ENCODE peak calls at places on chromosomes 3 and 15, in five cellular contexts. One of them, this sample, is unnamed. For H3K79me2, the result is how much of the 10 kb centered on the place peaks cover.

GRCh38 chr15:90710436-90710835 is 6.7 kb upstream of the BLM start:
- DNase-seq in H9: peak
- DNase-seq in GM23248: peak
- DNase-seq in SK-N-SH: peak
- DNase-seq in GM23338: peak
- DNase-seq in this sample: no peak

GRCh38 chr3:184336484-184337230 is 743 bp upstream of the FAM131A start:
- DNase-seq in H9: no peak
- DNase-seq in SK-N-SH: peak
- DNase-seq in GM23248: peak
- DNase-seq in GM23338: peak
- DNase-seq in this sample: no peak

GRCh38 chr15:68844856-68845550 is 24.3 kb upstream of the ANP32A start:
- DNase-seq in H9: no peak
- DNase-seq in SK-N-SH: no peak
- DNase-seq in GM23338: no peak
- DNase-seq in GM23248: no peak
- DNase-seq in this sample: no peak

GRCh38 chr3:183837894-183838293 is 12.5 kb upstream of the MAP6D1 start:
- DNase-seq in SK-N-SH: no peak
- DNase-seq in GM23338: no peak
- DNase-seq in H9: no peak
- DNase-seq in GM23248: no peak
- DNase-seq in this sample: no peak

GRCh38 chr15:41585140-41586047 is 26.4 kb downstream of the TYRO3 start:
- DNase-seq in H9: peak
- DNase-seq in GM23248: peak
- DNase-seq in GM23338: peak
- DNase-seq in SK-N-SH: peak
- DNase-seq in this sample: no peak

GRCh38 chr3:46368569-46368968 is 2.2 kb upstream of the CCR5 start:
- DNase-seq in GM23338: peak
- DNase-seq in GM23248: no peak
- DNase-seq in H9: peak
- DNase-seq in SK-N-SH: peak
- DNase-seq in this sample: peak

GRCh38 chr3:190486201-190486865 is 27.6 kb upstream of the IL1RAP start:
- DNase-seq in GM23248: no peak
- DNase-seq in SK-N-SH: no peak
- DNase-seq in H9: no peak
- DNase-seq in GM23338: peak
- DNase-seq in this sample: peak

GRCh38 chr15:67873777-67874176 is 33.9 kb upstream of the RNU6-1 start:
- DNase-seq in H9: no peak
- DNase-seq in GM23338: no peak
- DNase-seq in GM23248: no peak
- DNase-seq in SK-N-SH: no peak
- DNase-seq in this sample: no peak

GRCh38 chr15:31359722-31360111 is 33.1 kb downstream of the KLF13 start:
- DNase-seq in GM23248: no peak
- DNase-seq in SK-N-SH: peak
- DNase-seq in H9: no peak
- DNase-seq in GM23338: no peak
- DNase-seq in this sample: peak

GRCh38 chr3:134395103-134395502 is 20.9 kb upstream of the AMOTL2 start:
- DNase-seq in GM23248: no peak
- DNase-seq in H9: no peak
- DNase-seq in GM23338: no peak
- DNase-seq in SK-N-SH: no peak
- DNase-seq in this sample: no peak

GRCh38 chr3:30203301-30203700 is 403.1 kb upstream of the TGFBR2 start:
- DNase-seq in GM23248: peak
- DNase-seq in GM23338: no peak
- DNase-seq in SK-N-SH: no peak
- DNase-seq in H9: no peak
- DNase-seq in this sample: no peak

GRCh38 chr15:65055201-65055870 is 10.1 kb downstream of the SLC51B start:
- DNase-seq in GM23248: peak
- DNase-seq in GM23338: no peak
- DNase-seq in H9: no peak
- DNase-seq in SK-N-SH: peak
- DNase-seq in this sample: peak

GRCh38 chr15:95298729-95299128 is 1031.8 kb upstream of the NR2F2 start:
- DNase-seq in SK-N-SH: no peak
- DNase-seq in GM23248: no peak
- DNase-seq in GM23338: no peak
- DNase-seq in H9: no peak
- DNase-seq in this sample: peak

GRCh38 chr3:167811071-167811470 is 75.5 kb downstream of the SERPINI1 start:
- DNase-seq in GM23248: no peak
- DNase-seq in SK-N-SH: no peak
- DNase-seq in GM23338: no peak
- DNase-seq in H9: no peak
- DNase-seq in this sample: no peak

GRCh38 chr15:35481992-35482391 is 64.0 kb downstream of the DPH6 start:
- DNase-seq in SK-N-SH: no peak
- DNase-seq in GM23338: peak
- DNase-seq in GM23248: peak
- DNase-seq in H9: peak
- DNase-seq in this sample: no peak

GRCh38 chr15:20351448-20351961 is 190.1 kb downstream of the GOLGA6L6 start:
- DNase-seq in H9: peak
- DNase-seq in SK-N-SH: no peak
- DNase-seq in GM23248: no peak
- DNase-seq in GM23338: no peak
- DNase-seq in this sample: no peak

GRCh38 chr3:159821737-159822136 is 166.9 kb upstream of the IL12A start:
- DNase-seq in H9: no peak
- DNase-seq in GM23248: peak
- DNase-seq in SK-N-SH: no peak
- DNase-seq in GM23338: no peak
- DNase-seq in this sample: no peak

GRCh38 chr3:17877299-17877698 is 134.9 kb upstream of the TBC1D5 start:
- DNase-seq in SK-N-SH: no peak
- DNase-seq in GM23338: no peak
- DNase-seq in H9: no peak
- DNase-seq in GM23248: no peak
- DNase-seq in this sample: no peak

GRCh38 chr15:69735126-69735525 is 282.5 kb downstream of the RPLP1 start:
- DNase-seq in SK-N-SH: peak
- DNase-seq in GM23248: peak
- DNase-seq in GM23338: peak
- DNase-seq in H9: no peak
- DNase-seq in this sample: no peak

GRCh38 chr15:43776101-43776717 is 557 bp downstream of the ELL3 start:
- DNase-seq in SK-N-SH: no peak
- DNase-seq in GM23338: peak
- DNase-seq in GM23248: no peak
- DNase-seq in H9: peak
- DNase-seq in this sample: peak

GRCh38 chr15:83065431-83065830 is 1.6 kb downstream of the BTBD1 start:
- DNase-seq in GM23338: no peak
- DNase-seq in H9: no peak
- DNase-seq in GM23248: peak
- DNase-seq in SK-N-SH: no peak
- DNase-seq in this sample: no peak

GRCh38 chr3:13823186-13823585 is 56.7 kb downstream of the WNT7A start:
- DNase-seq in GM23248: no peak
- DNase-seq in H9: no peak
- DNase-seq in SK-N-SH: no peak
- DNase-seq in GM23338: no peak
- DNase-seq in this sample: no peak

GRCh38 chr3:124772081-124772831 is 42.0 kb downstream of the UMPS start:
- DNase-seq in GM23338: no peak
- DNase-seq in SK-N-SH: peak
- DNase-seq in GM23248: peak
- DNase-seq in H9: no peak
- DNase-seq in this sample: no peak

GRCh38 chr3:107421170-107421792 is 44.0 kb downstream of the CCDC54 start:
- DNase-seq in GM23338: peak
- DNase-seq in H9: no peak
- DNase-seq in GM23248: peak
- DNase-seq in SK-N-SH: peak
- DNase-seq in this sample: peak

GRCh38 chr15:31974154-31974794 is 56.0 kb upstream of the CHRNA7 start:
- DNase-seq in SK-N-SH: no peak
- DNase-seq in H9: no peak
- DNase-seq in GM23248: no peak
- DNase-seq in GM23338: peak
- DNase-seq in this sample: no peak

DNA sequence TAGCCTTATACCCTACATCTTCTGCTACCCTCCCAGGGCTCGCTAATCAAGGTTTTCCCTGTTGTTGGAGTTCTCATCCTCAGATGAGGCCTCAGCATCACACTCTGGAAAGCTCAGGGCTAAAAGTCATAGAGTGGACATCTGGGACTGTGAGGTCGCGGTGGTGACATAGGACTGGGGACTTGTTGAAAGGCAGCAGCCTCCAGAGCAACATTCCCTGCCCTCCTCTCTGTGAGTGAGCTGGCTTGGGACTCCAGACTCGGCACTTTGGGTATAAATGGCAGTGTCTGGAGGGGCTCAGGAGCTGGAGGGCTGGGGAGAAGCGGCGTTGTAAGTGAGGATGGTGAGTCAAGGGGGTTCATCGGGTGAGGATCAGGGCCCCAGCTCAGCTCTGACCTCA is 2.7 kb downstream of the CA12 start:
- DNase-seq in SK-N-SH: no peak
- DNase-seq in GM23338: no peak
- DNase-seq in GM23248: no peak
- DNase-seq in H9: no peak
- DNase-seq in this sample: no peak
- H3K79me2 ChIP-seq in SK-N-SH: half or more
- H3K79me2 ChIP-seq in GM23338: under half
- H3K79me2 ChIP-seq in GM23248: under half
- H3K79me2 ChIP-seq in H9: under half
- H3K79me2 ChIP-seq in this sample: under half

DNA sequence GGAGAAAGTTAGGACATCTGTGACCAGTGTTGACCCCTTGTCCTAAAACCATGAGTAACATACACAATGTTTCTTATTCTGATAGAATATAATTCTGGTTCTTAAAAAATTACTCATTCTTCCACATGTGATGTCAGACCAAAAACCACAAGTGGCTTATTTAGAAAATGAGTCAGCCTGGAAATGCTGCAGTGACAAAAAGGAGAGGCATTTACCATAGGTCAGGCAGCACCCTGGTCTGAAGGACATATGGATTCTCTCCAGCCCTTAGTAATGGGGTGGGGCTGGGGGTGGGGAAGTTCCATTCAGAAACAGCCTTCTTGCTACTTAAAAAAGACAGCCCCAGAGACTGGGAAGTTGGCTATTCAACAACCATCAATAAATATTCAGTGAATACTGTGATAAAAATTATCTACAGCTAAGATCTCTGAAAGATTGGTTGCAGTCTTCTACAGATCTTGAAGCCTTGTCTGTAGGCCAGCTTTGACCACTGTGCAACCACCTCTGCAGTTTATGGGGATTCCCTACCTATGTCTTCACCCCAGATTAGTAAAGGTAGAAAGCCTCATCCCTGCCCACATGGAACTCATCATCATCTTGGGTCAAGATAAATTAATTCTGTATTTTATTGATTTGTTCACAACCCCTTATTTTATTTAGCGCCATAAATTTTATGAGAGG is 34.9 kb upstream of the TIMP4 start:
- DNase-seq in H9: no peak
- DNase-seq in GM23248: peak
- DNase-seq in GM23338: no peak
- DNase-seq in SK-N-SH: no peak
- DNase-seq in this sample: no peak
- H3K4me2 ChIP-seq in H9: no peak
- H3K4me2 ChIP-seq in GM23248: peak
- H3K4me2 ChIP-seq in GM23338: no peak
- H3K4me2 ChIP-seq in SK-N-SH: peak
- H3K4me2 ChIP-seq in this sample: no peak

GRCh38 chr15:29820802-29821160 is 1.5 kb downstream of the TJP1 start:
- DNase-seq in H9: no peak
- DNase-seq in GM23248: peak
- DNase-seq in GM23338: no peak
- DNase-seq in SK-N-SH: no peak
- DNase-seq in this sample: no peak
- H3K79me2 ChIP-seq in H9: under half
- H3K79me2 ChIP-seq in GM23248: half or more
- H3K79me2 ChIP-seq in GM23338: half or more
- H3K79me2 ChIP-seq in SK-N-SH: half or more
- H3K79me2 ChIP-seq in this sample: under half

GRCh38 chr3:105353485-105354161 is 13.1 kb upstream of the ALCAM start:
- DNase-seq in H9: peak
- DNase-seq in GM23248: no peak
- DNase-seq in GM23338: peak
- DNase-seq in SK-N-SH: no peak
- DNase-seq in this sample: no peak

GRCh38 chr3:105352976-105353375 is 13.7 kb upstream of the ALCAM start:
- DNase-seq in H9: no peak
- DNase-seq in GM23248: no peak
- DNase-seq in SK-N-SH: no peak
- DNase-seq in GM23338: no peak
- DNase-seq in this sample: no peak

GRCh38 chr3:105355355-105356063 is 11.2 kb upstream of the ALCAM start:
- DNase-seq in GM23248: peak
- DNase-seq in GM23338: no peak
- DNase-seq in H9: no peak
- DNase-seq in SK-N-SH: peak
- DNase-seq in this sample: no peak

GRCh38 chr3:105356988-105357387 is 9.7 kb upstream of the ALCAM start:
- DNase-seq in GM23248: no peak
- DNase-seq in H9: no peak
- DNase-seq in GM23338: no peak
- DNase-seq in SK-N-SH: no peak
- DNase-seq in this sample: no peak

GRCh38 chr3:105354429-105354828 is 12.3 kb upstream of the ALCAM start:
- DNase-seq in H9: peak
- DNase-seq in GM23338: peak
- DNase-seq in SK-N-SH: no peak
- DNase-seq in GM23248: peak
- DNase-seq in this sample: no peak
- H3K4me2 ChIP-seq in H9: peak
- H3K4me2 ChIP-seq in GM23338: peak
- H3K4me2 ChIP-seq in SK-N-SH: no peak
- H3K4me2 ChIP-seq in GM23248: peak
- H3K4me2 ChIP-seq in this sample: no peak

DNA sequence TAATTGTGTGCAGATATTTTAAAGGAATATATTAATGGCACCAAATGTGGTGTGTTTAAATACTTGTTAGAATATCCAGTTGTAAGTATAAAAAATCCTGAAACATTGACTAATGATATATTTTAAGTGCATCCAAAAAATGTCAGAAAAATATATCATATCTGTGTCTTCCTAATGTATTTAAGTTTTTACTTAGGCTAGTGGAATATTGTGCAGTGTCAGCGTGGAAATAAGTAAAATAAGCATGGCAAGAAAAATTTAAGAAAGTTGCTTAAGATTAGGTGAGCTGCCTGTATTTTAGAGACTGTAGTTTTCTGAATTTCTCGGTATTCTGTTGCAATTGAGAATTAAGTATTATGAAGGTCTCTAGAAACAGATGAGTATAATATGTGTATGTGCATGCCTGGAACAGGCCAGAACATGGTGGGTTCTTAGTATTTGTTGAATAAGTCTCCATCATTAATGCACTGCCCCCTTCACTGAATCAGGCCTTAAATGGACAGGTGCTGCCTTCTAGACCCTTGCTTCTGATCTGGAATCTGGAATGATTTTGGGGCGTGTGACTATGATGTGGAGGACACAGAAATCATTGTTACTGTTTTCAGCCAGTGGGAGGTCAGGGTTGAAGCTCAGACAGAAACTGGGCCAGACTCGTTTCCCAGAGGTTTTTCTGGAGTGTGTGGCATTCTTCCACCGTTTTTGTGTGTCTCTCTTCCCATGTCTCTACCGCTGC is 86.1 kb downstream of the TRAK1 start:
- DNase-seq in H9: no peak
- DNase-seq in GM23338: no peak
- DNase-seq in SK-N-SH: no peak
- DNase-seq in GM23248: no peak
- DNase-seq in this sample: no peak
- H3K79me2 ChIP-seq in H9: under half
- H3K79me2 ChIP-seq in GM23338: half or more
- H3K79me2 ChIP-seq in SK-N-SH: under half
- H3K79me2 ChIP-seq in GM23248: half or more
- H3K79me2 ChIP-seq in this sample: under half